ENCODE peak calls at places on chromosomes 2 and 18, in six cellular contexts. O is dermis microvascular lymphatic vessel endothelial cell, K is fibroblast of mammary gland, C is NCI-H2029 treated with DMSO at 0.1 percent for 48 hours, A is NCI-H226, V is NCI-H2081 treated with DMSO at 0.1 percent for 48 hours. Y is an unnamed sample.

GRCh38 chr2:219178377-219179175 is 501 bp downstream of the RETREG2 start:
- DNase-seq in V (no peak), C (no peak), K (no peak), A (no peak), O (no peak), Y (no peak)

GRCh38 chr2:138071720-138072719 is 107.7 kb downstream of the HNMT start:
- DNase-seq in O (no peak), A (peak), V (no peak), C (peak), K (no peak), Y (no peak)

GRCh38 chr18:13640266-13640860 is 86.0 kb downstream of the FAM210A start:
- DNase-seq in K (no peak), O (peak), A (no peak), V (no peak), C (no peak), Y (no peak)

GRCh38 chr2:228838819-228839218 is 432.3 kb downstream of the PID1 start:
- DNase-seq in K (no peak), A (no peak), C (no peak), O (no peak), V (no peak), Y (no peak)

GRCh38 chr2:96146881-96147592 is 1.8 kb upstream of the DUSP2 start:
- DNase-seq in O (no peak), V (no peak), K (no peak), C (no peak), A (no peak), Y (no peak)

GRCh38 chr18:7089369-7089768 is 28.2 kb downstream of the LAMA1 start:
- DNase-seq in A (no peak), K (no peak), C (no peak), O (no peak), V (no peak), Y (no peak)

GRCh38 chr2:11144724-11145079 is 10.6 kb upstream of the SLC66A3 start:
- DNase-seq in V (no peak), A (no peak), C (no peak), O (no peak), K (no peak), Y (no peak)

GRCh38 chr2:237724811-237725478 is 73.6 kb upstream of the RBM44 start:
- DNase-seq in O (peak), K (no peak), A (no peak), V (peak), C (peak), Y (no peak)

GRCh38 chr2:227865281-227865680 is 6.2 kb upstream of the DAW1 start:
- DNase-seq in A (peak), K (no peak), O (no peak), V (no peak), C (no peak), Y (no peak)

GRCh38 chr2:186841940-186842339 is 7.0 kb downstream of the ZSWIM2 start:
- DNase-seq in C (no peak), K (peak), A (peak), O (no peak), V (no peak), Y (no peak)

GRCh38 chr2:113291191-113291590 is 12.5 kb upstream of the PAX8 start:
- DNase-seq in K (no peak), A (no peak), V (no peak), C (no peak), O (no peak), Y (no peak)

Y was measured in pulmonary artery endothelial cell.